ENCODE peak calls at places on chromosomes 7 and 10, in seven cellular contexts. X, J, Z, C, W, S and R are unnamed samples.

GRCh38 chr10:79405995-79406515 is 39.4 kb downstream of the ZCCHC24 start:
- DNase-seq in X (no peak), J (no peak), Z (no peak), C (no peak), W (no peak), S (no peak), R (no peak)

GRCh38 chr7:14125998-14126397 is 136.5 kb upstream of the ETV1 start:
- DNase-seq in X (no peak), J (no peak), Z (no peak), C (no peak), W (no peak), S (peak; percentile 56), R (no peak)

GRCh38 chr10:118974951-118975350 is 54.6 kb upstream of the NANOS1 start:
- DNase-seq in X (no peak), J (no peak), Z (no peak), C (no peak), W (no peak), S (no peak), R (no peak)

GRCh38 chr7:90824386-90825307 is 228.5 kb downstream of the CDK14 start:
- DNase-seq in X (no peak), J (no peak), Z (peak; percentile 21), C (no peak), W (no peak), S (peak; percentile 3), R (no peak)

GRCh38 chr10:113415246-113415645 is 137.6 kb upstream of the HABP2 start:
- DNase-seq in X (no peak), J (no peak), Z (peak; percentile 73), C (no peak), W (no peak), S (no peak), R (no peak)

GRCh38 chr10:75433216-75433615 is 1.8 kb downstream of the LRMDA start:
- DNase-seq in X (no peak), J (no peak), Z (no peak), C (no peak), W (no peak), S (no peak), R (no peak)

GRCh38 chr10:44237364-44238034 is 147.4 kb downstream of the CXCL12 start:
- DNase-seq in X (no peak), J (no peak), Z (no peak), C (no peak), W (no peak), S (no peak), R (no peak)

GRCh38 chr10:132464256-132465192 is 67.5 kb downstream of the PWWP2B start:
- DNase-seq in X (no peak), J (no peak), Z (peak; percentile 73), C (peak; percentile 83), W (no peak), S (no peak), R (no peak)

GRCh38 chr10:103709341-103709920 is 145.9 kb downstream of the SH3PXD2A start:
- DNase-seq in X (no peak), J (no peak), Z (peak; percentile 85), C (no peak), W (no peak), S (peak; percentile 69), R (no peak)

GRCh38 chr7:39674391-39674790 is 51.0 kb downstream of the RALA start:
- DNase-seq in X (no peak), J (no peak), Z (no peak), C (no peak), W (no peak), S (no peak), R (no peak)

GRCh38 chr7:28245108-28245868 is 64.7 kb upstream of the JAZF1 start:
- DNase-seq in X (no peak), J (no peak), Z (no peak), C (no peak), W (no peak), S (no peak), R (no peak)

GRCh38 chr10:50063100-50063499 is 4.7 kb upstream of the WASHC2A start:
- DNase-seq in X (no peak), J (no peak), Z (no peak), C (no peak), W (no peak), S (no peak), R (no peak)

GRCh38 chr10:80137926-80138325 is 5.4 kb downstream of the PLAC9 start:
- DNase-seq in X (no peak), J (no peak), Z (no peak), C (no peak), W (no peak), S (no peak), R (no peak)

GRCh38 chr7:135291809-135292253 is 58.2 kb downstream of the STRA8 start:
- DNase-seq in X (no peak), J (no peak), Z (no peak), C (no peak), W (no peak), S (peak; percentile 84), R (no peak)